ENCODE peak calls at places on chromosomes 11 and 22, in eight cellular contexts. M, L, D, X, C, W, I and Q are unnamed samples.

GRCh38 chr11:105070221-105070789 is 25.2 kb upstream of the CARD16 start:
- DNase-seq in M (no peak), D (no peak), X (no peak), C (no peak), I (no peak), W (no peak), L (no peak), Q (no peak)

GRCh38 chr22:46250035-46250782 is at the start of gene CDPF1:
- DNase-seq in L (peak; percentile 91), W (peak; percentile 80), C (peak; percentile 86), D (peak; percentile 93), M (peak; percentile 82), X (peak; percentile 94), I (peak; percentile 94), Q (peak; percentile 88)

GRCh38 chr11:61532136-61533038 is 23.8 kb downstream of the LRRC10B start:
- DNase-seq in D (peak; percentile 33), I (no peak), C (peak; percentile 28), X (no peak), W (no peak), L (peak; percentile 59), M (no peak), Q (no peak)

GRCh38 chr11:128555606-128556005 is 31.8 kb downstream of the ETS1 start:
- DNase-seq in M (no peak), C (no peak), W (peak; percentile 22), D (no peak), I (no peak), L (no peak), X (no peak), Q (no peak)

GRCh38 chr11:44747339-44747738 is 20.6 kb downstream of the TSPAN18 start:
- DNase-seq in W (peak; percentile 6), L (no peak), D (no peak), M (no peak), X (no peak), I (no peak), C (no peak), Q (no peak)

GRCh38 chr11:57316017-57316416 is 8.7 kb downstream of the TNKS1BP1 start:
- DNase-seq in M (no peak), I (no peak), D (no peak), C (peak; percentile 87), L (no peak), W (no peak), X (no peak), Q (no peak)

GRCh38 chr11:88281317-88281712 is 56.2 kb downstream of the CTSC start:
- DNase-seq in X (no peak), D (no peak), W (peak; percentile 16), M (no peak), C (no peak), L (no peak), I (no peak), Q (no peak)

GRCh38 chr11:130516175-130516867 is 67.9 kb downstream of the ADAMTS15 start:
- DNase-seq in M (no peak), L (no peak), D (no peak), W (no peak), I (no peak), X (no peak), C (no peak), Q (no peak)

GRCh38 chr22:22376352-22376706 is 131.7 kb downstream of the VPREB1 start:
- DNase-seq in I (no peak), C (no peak), W (no peak), D (no peak), X (no peak), M (no peak), L (no peak), Q (no peak)

GRCh38 chr11:115721309-115722007 is 217.2 kb upstream of the CADM1 start:
- DNase-seq in W (no peak), D (no peak), C (no peak), X (no peak), I (no peak), M (no peak), L (no peak), Q (no peak)

GRCh38 chr11:60756307-60757032 is at the start of gene MS4A15:
- DNase-seq in D (no peak), C (no peak), M (no peak), X (no peak), I (no peak), L (peak; percentile 46), W (no peak), Q (no peak)

GRCh38 chr11:64165482-64165841 is 451 bp downstream of the MACROD1 start:
- DNase-seq in L (no peak), M (no peak), I (peak; percentile 33), C (no peak), D (no peak), W (no peak), X (no peak), Q (no peak)

GRCh38 chr11:67303132-67303988 is at the start of gene SSH3:
- DNase-seq in I (peak; percentile 81), X (peak; percentile 92), L (peak; percentile 85), M (peak; percentile 66), C (peak; percentile 75), D (peak; percentile 46), W (peak; percentile 31), Q (peak; percentile 30)

GRCh38 chr11:82174610-82175009 is 559.1 kb downstream of the FAM181B start:
- DNase-seq in I (no peak), W (no peak), L (no peak), C (no peak), X (no peak), M (no peak), D (no peak), Q (no peak)

GRCh38 chr22:46580940-46581579 is 39.1 kb upstream of the GRAMD4 start:
- DNase-seq in D (no peak), M (peak; percentile 11), C (no peak), X (peak; percentile 28), I (no peak), L (no peak), W (no peak), Q (no peak)

GRCh38 chr11:92425127-92425526 is 200.5 kb downstream of the FAT3 start:
- DNase-seq in I (no peak), D (no peak), M (no peak), C (no peak), X (no peak), L (no peak), W (no peak), Q (no peak)

GRCh38 chr22:44667276-44667675 is 34.7 kb upstream of the PRR5 start:
- DNase-seq in C (no peak), W (no peak), I (no peak), X (peak; percentile 28), D (no peak), M (no peak), L (no peak), Q (no peak)

GRCh38 chr11:13606701-13607100 is 61.8 kb upstream of the FAR1 start:
- DNase-seq in C (no peak), M (no peak), I (no peak), L (no peak), D (no peak), X (no peak), W (no peak), Q (no peak)

GRCh38 chr11:13603661-13604060 is 64.8 kb upstream of the FAR1 start:
- DNase-seq in C (no peak), L (no peak), W (no peak), I (no peak), X (no peak), M (no peak), D (no peak), Q (no peak)

DNA sequence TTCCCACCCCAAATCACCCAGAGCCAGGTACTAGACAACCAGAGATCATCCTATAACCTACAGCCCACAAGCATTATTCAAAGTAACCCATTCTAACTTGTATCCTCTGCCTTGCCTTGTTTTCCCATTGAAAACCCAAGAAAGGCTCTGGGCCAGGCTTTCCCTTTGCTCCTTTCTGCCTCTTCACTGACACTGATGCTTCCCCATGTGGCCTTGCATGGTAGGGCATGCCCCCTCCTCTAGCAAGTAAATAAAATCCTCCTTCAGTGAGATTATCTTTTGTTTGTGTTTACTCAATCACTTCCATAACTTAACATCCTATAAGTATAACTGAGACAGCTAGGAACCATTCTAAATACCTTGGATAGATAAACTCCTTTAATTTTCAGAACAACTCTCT is 65.6 kb upstream of the FAR1 start:
- DNase-seq in M (no peak), L (no peak), D (no peak), C (no peak), X (no peak), I (no peak), W (no peak), Q (no peak)
- TF ChIP-seq CTCF in M (no peak), L (no peak), D (no peak), C (no peak), X (no peak), I (no peak), W (no peak), Q (no peak)

GRCh38 chr11:34890089-34890488 is 26.1 kb downstream of the APIP start:
- DNase-seq in L (no peak), X (no peak), M (no peak), C (no peak), I (no peak), D (no peak), W (no peak), Q (no peak)
- TF ChIP-seq CTCF in L (no peak), X (no peak), M (no peak), C (no peak), I (no peak), D (no peak), W (peak; percentile 69), Q (peak; percentile 22)

DNA sequence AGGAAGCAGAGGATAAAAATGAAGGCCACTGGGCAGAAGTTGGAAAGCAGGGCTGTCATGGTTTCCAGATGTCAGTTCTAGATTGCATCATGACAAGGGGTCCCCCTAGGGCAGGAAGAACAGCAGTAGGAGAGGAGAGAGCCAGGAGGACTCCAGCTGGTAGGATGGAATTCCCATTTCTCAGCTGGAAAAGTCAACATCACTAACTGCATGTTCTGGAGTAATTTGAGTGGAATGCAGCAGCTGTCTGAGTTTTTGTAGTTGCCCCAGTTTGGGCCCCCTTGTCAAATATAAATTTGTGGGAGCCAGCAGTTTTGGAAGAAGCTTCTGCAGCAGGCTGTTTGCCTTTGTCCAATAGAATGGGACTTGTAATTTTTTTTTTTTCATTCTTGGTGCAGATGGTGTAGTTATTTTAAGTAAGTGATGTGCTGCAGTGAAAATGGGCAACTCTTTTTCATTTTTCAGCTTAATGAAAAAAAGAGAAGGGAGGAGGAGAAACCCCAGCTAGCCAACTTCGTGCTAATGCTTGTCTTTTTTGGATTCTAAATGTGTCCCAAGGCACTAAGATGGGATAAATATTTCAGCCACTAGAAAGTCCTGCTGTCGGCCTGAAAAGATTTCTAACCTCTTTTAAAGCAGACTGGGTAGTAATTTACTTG is 87.0 kb downstream of the LDLRAD3 start:
- DNase-seq in C (peak; percentile 47), L (no peak), X (no peak), M (no peak), W (peak; percentile 17), D (no peak), I (peak; percentile 16), Q (no peak)
- TF ChIP-seq CTCF in C (no peak), L (no peak), X (no peak), M (no peak), W (no peak), D (no peak), I (no peak), Q (no peak)

DNA sequence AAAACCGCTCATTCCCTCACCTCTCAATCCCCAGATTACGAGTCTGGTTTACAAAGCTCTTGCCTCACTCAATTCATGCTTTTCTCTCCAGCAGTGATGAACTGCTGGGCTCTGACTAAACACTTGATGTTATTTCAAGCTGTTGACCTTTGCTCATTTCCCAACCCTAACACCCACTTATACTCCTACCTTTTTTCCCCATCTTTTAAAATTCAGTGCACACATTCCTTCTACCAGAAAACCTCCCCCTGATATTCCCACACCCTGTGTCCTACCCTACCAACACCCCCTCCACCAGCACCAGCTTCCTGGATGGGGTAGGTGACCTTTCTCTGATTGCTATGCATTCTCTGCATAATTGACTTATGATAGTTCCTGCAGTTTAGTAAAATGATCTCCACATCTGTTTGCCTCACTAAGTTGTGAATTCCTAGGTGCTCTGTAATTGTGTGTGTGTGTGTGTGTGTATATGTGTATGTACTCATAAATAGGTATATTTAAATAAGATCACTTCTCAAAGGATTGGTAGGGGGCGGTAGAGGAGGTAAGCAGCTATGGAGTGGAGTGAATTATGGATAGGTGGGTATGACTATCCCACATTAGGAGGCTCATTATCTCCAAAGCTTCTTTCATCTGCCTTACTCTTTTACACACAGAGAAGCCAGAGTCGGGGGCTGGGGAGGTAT is 842 bp downstream of the HEPACAM start:
- DNase-seq in I (no peak), M (no peak), W (peak; percentile 78), D (no peak), C (no peak), X (no peak), L (no peak), Q (no peak)
- TF ChIP-seq CTCF in I (no peak), M (no peak), W (peak; percentile 57), D (no peak), C (no peak), X (no peak), L (no peak), Q (no peak)